ENCODE peak calls at places on chromosomes 5 and 9, in ten cellular contexts. Q, W, U, L, R, J, M, B, A and Z are unnamed samples. For H3K4me1, the result is how much of the 10 kb centered on the place peaks cover.

GRCh38 chr9:87950765-87951488 is 23.4 kb downstream of the CDK20 start:
- DNase-seq in Q (peak), W (no peak), U (peak), L (no peak), R (peak), J (peak), M (no peak), B (no peak), A (peak), Z (peak)

GRCh38 chr5:68149189-68149588 is 66.4 kb upstream of the PIK3R1 start:
- DNase-seq in Q (peak), W (no peak), U (no peak), L (no peak), R (peak), J (no peak), M (no peak), B (no peak), A (no peak), Z (peak)

GRCh38 chr9:87381050-87381711 is 116.5 kb upstream of the DAPK1 start:
- DNase-seq in Q (peak), W (no peak), U (no peak), L (no peak), R (no peak), J (no peak), M (no peak), B (no peak), A (peak), Z (no peak)

GRCh38 chr5:176780951-176781350 is 29.4 kb upstream of the UNC5A start:
- DNase-seq in Q (no peak), W (peak), U (no peak), L (no peak), R (no peak), J (no peak), M (peak), B (no peak), A (no peak), Z (no peak)

GRCh38 chr9:88418715-88419540 is 30.7 kb downstream of the SPIN1 start:
- DNase-seq in Q (peak), W (no peak), U (no peak), L (no peak), R (no peak), J (no peak), M (peak), B (no peak), A (peak), Z (no peak)

GRCh38 chr5:72314571-72315172 is 5.4 kb downstream of the MRPS27 start:
- DNase-seq in Q (peak), W (peak), U (no peak), L (no peak), R (no peak), J (peak), M (no peak), B (peak), A (peak), Z (peak)

GRCh38 chr5:72248352-72249032 is 71.5 kb downstream of the MRPS27 start:
- DNase-seq in Q (peak), W (peak), U (no peak), L (no peak), R (no peak), J (peak), M (no peak), B (peak), A (peak), Z (peak)

GRCh38 chr9:2016411-2017208 is 1.5 kb downstream of the SMARCA2 start:
- DNase-seq in Q (peak), W (peak), U (no peak), L (peak), R (peak), J (peak), M (peak), B (peak), A (peak), Z (peak)

GRCh38 chr5:119578937-119579336 is 50.4 kb upstream of the FAM170A start:
- DNase-seq in Q (peak), W (no peak), U (peak), L (no peak), R (peak), J (peak), M (peak), B (peak), A (peak), Z (peak)

GRCh38 chr5:41519801-41520200 is 9.4 kb upstream of the PLCXD3 start:
- DNase-seq in Q (peak), W (no peak), U (no peak), L (no peak), R (no peak), J (no peak), M (no peak), B (no peak), A (peak), Z (no peak)

GRCh38 chr5:119537704-119538103 is 85.4 kb downstream of the HSD17B4 start:
- DNase-seq in Q (peak), W (no peak), U (no peak), L (no peak), R (peak), J (no peak), M (no peak), B (no peak), A (peak), Z (no peak)

GRCh38 chr5:132090107-132090506 is 16.5 kb downstream of the CSF2 start:
- DNase-seq in Q (no peak), W (no peak), U (no peak), L (no peak), R (peak), J (no peak), M (no peak), B (no peak), A (peak), Z (no peak)

GRCh38 chr9:108831496-108832178 is 24.1 kb downstream of the ACTL7B start:
- DNase-seq in Q (no peak), W (no peak), U (no peak), L (no peak), R (no peak), J (no peak), M (no peak), B (no peak), A (no peak), Z (no peak)

GRCh38 chr5:147479949-147480348 is 29.9 kb downstream of the DPYSL3 start:
- DNase-seq in Q (no peak), W (no peak), U (no peak), L (no peak), R (no peak), J (no peak), M (peak), B (no peak), A (peak), Z (no peak)

GRCh38 chr5:158060216-158060615 is 201.3 kb upstream of the CLINT1 start:
- DNase-seq in Q (peak), W (no peak), U (no peak), L (no peak), R (no peak), J (no peak), M (no peak), B (no peak), A (no peak), Z (no peak)

GRCh38 chr9:83967083-83967482 is 12.9 kb downstream of the HNRNPK start:
- DNase-seq in Q (no peak), W (no peak), U (no peak), L (no peak), R (no peak), J (no peak), M (no peak), B (no peak), A (no peak), Z (no peak)

GRCh38 chr9:137787786-137788505 is 89.6 kb upstream of the CACNA1B start:
- DNase-seq in Q (no peak), W (no peak), U (no peak), L (no peak), R (no peak), J (no peak), M (no peak), B (no peak), A (no peak), Z (peak)

GRCh38 chr9:447230-448025 is 232.8 kb downstream of the DOCK8 start:
- DNase-seq in Q (peak), W (no peak), U (no peak), L (peak), R (peak), J (no peak), M (no peak), B (no peak), A (peak), Z (peak)

GRCh38 chr9:114001794-114002261 is 76.3 kb downstream of the AMBP start:
- DNase-seq in Q (no peak), W (no peak), U (no peak), L (no peak), R (no peak), J (no peak), M (no peak), B (no peak), A (no peak), Z (no peak)

GRCh38 chr5:33781286-33781685 is 110.5 kb downstream of the ADAMTS12 start:
- DNase-seq in Q (no peak), W (peak), U (no peak), L (no peak), R (no peak), J (no peak), M (no peak), B (no peak), A (peak), Z (no peak)

GRCh38 chr9:18700714-18701113 is 226.8 kb downstream of the ADAMTSL1 start:
- DNase-seq in Q (no peak), W (no peak), U (no peak), L (no peak), R (no peak), J (no peak), M (no peak), B (no peak), A (no peak), Z (no peak)

GRCh38 chr5:104513194-104513602 is 950.6 kb upstream of the NUDT12 start:
- DNase-seq in Q (peak), W (no peak), U (no peak), L (no peak), R (no peak), J (peak), M (no peak), B (no peak), A (peak), Z (no peak)

GRCh38 chr5:77645158-77645994 is 6.9 kb upstream of the OTP start:
- DNase-seq in Q (peak), W (no peak), U (no peak), L (no peak), R (peak), J (peak), M (peak), B (peak), A (peak), Z (no peak)

GRCh38 chr5:117431091-117431490 is 856.5 kb upstream of the SEMA6A start:
- DNase-seq in Q (no peak), W (no peak), U (no peak), L (no peak), R (no peak), J (no peak), M (no peak), B (no peak), A (no peak), Z (no peak)

GRCh38 chr5:90015584-90016018 is 394.0 kb downstream of the CETN3 start:
- DNase-seq in Q (peak), W (no peak), U (peak), L (no peak), R (peak), J (no peak), M (no peak), B (no peak), A (no peak), Z (no peak)

GRCh38 chr5:100904259-100904822 is 1.3 kb upstream of the ST8SIA4 start:
- DNase-seq in Q (peak), W (no peak), U (no peak), L (peak), R (peak), J (no peak), M (peak), B (no peak), A (peak), Z (peak)

GRCh38 chr5:35651002-35651756 is 33.5 kb downstream of the SPEF2 start:
- DNase-seq in Q (peak), W (no peak), U (peak), L (peak), R (peak), J (peak), M (peak), B (peak), A (peak), Z (peak)

GRCh38 chr5:64333891-64334290 is 168.2 kb downstream of the RNF180 start:
- DNase-seq in Q (no peak), W (no peak), U (no peak), L (no peak), R (no peak), J (no peak), M (no peak), B (no peak), A (no peak), Z (no peak)

GRCh38 chr9:15416880-15417279 is 5.8 kb upstream of the SNAPC3 start:
- DNase-seq in Q (peak), W (no peak), U (peak), L (peak), R (no peak), J (no peak), M (peak), B (peak), A (peak), Z (peak)

GRCh38 chr5:60355181-60355580 is 344.8 kb downstream of the DEPDC1B start:
- DNase-seq in Q (no peak), W (no peak), U (no peak), L (no peak), R (no peak), J (no peak), M (no peak), B (no peak), A (no peak), Z (peak)

GRCh38 chr9:81590688-81591087 is 98.7 kb downstream of the TLE1 start:
- DNase-seq in Q (no peak), W (no peak), U (no peak), L (no peak), R (no peak), J (no peak), M (no peak), B (no peak), A (no peak), Z (no peak)

GRCh38 chr9:81588148-81588874 is 101.0 kb downstream of the TLE1 start:
- DNase-seq in Q (peak), W (no peak), U (no peak), L (no peak), R (no peak), J (no peak), M (no peak), B (peak), A (peak), Z (peak)

GRCh38 chr9:81591791-81592190 is 97.6 kb downstream of the TLE1 start:
- DNase-seq in Q (no peak), W (no peak), U (no peak), L (no peak), R (no peak), J (no peak), M (no peak), B (no peak), A (no peak), Z (no peak)

GRCh38 chr9:81589392-81589791 is 100.0 kb downstream of the TLE1 start:
- DNase-seq in Q (no peak), W (no peak), U (no peak), L (no peak), R (no peak), J (no peak), M (no peak), B (no peak), A (no peak), Z (no peak)

GRCh38 chr9:81589819-81590218 is 99.5 kb downstream of the TLE1 start:
- DNase-seq in Q (no peak), W (no peak), U (no peak), L (no peak), R (no peak), J (no peak), M (no peak), B (no peak), A (no peak), Z (no peak)
- H3K4me1 ChIP-seq in Q (under half), W (under half), U (under half), L (under half), R (under half), J (under half), M (under half), B (under half), A (half or more), Z (under half)

GRCh38 chr9:121178676-121179372 is 22.8 kb downstream of the RAB14 start:
- DNase-seq in Q (peak), W (no peak), U (no peak), L (no peak), R (no peak), J (no peak), M (no peak), B (no peak), A (no peak), Z (peak)
- H3K4me1 ChIP-seq in Q (under half), W (under half), U (under half), L (under half), R (under half), J (under half), M (under half), B (under half), A (under half), Z (under half)

DNA sequence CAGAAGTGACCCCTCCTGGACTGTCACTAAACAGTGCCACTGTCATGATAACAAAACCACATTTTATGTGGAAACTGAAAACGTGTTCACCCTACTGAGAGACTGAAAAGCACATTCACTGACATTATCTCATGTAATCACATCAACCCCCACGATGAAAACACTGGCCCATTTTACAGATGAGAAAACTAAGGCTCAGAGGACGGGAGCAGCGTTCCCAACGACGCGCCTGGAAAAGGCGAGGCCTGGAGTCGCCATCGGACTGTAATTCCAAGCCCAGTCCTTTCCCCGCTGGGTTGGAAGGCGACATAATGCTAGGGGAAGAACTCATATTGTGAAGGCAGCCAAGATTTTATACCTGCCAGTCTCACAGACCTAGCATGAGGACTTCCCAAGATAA is 140.0 kb downstream of the ADAMTS2 start:
- DNase-seq in Q (no peak), W (no peak), U (no peak), L (no peak), R (no peak), J (no peak), M (no peak), B (no peak), A (no peak), Z (no peak)
- H3K4me1 ChIP-seq in Q (under half), W (under half), U (under half), L (under half), R (under half), J (under half), M (under half), B (under half), A (under half), Z (under half)

GRCh38 chr5:172901012-172901780 is 58.0 kb upstream of the RPL26L1 start:
- DNase-seq in Q (peak), W (peak), U (no peak), L (no peak), R (no peak), J (no peak), M (no peak), B (peak), A (peak), Z (no peak)
- H3K4me1 ChIP-seq in Q (half or more), W (half or more), U (under half), L (under half), R (under half), J (under half), M (under half), B (half or more), A (half or more), Z (under half)

GRCh38 chr9:136093995-136094881 is 851 bp downstream of the NACC2 start:
- DNase-seq in Q (peak), W (peak), U (no peak), L (peak), R (no peak), J (peak), M (no peak), B (peak), A (peak), Z (peak)

GRCh38 chr9:136091582-136092352 is 3.3 kb downstream of the NACC2 start:
- DNase-seq in Q (no peak), W (peak), U (no peak), L (no peak), R (no peak), J (no peak), M (no peak), B (no peak), A (no peak), Z (no peak)

GRCh38 chr9:136093331-136093986 is 1.6 kb downstream of the NACC2 start:
- DNase-seq in Q (peak), W (peak), U (no peak), L (no peak), R (no peak), J (no peak), M (no peak), B (no peak), A (peak), Z (peak)

GRCh38 chr9:136092353-136092650 is 2.8 kb downstream of the NACC2 start:
- DNase-seq in Q (no peak), W (peak), U (no peak), L (no peak), R (no peak), J (no peak), M (no peak), B (no peak), A (no peak), Z (no peak)

GRCh38 chr9:136092741-136093140 is 2.3 kb downstream of the NACC2 start:
- DNase-seq in Q (no peak), W (peak), U (no peak), L (no peak), R (no peak), J (no peak), M (no peak), B (no peak), A (no peak), Z (no peak)
- H3K4me1 ChIP-seq in Q (under half), W (half or more), U (half or more), L (under half), R (under half), J (under half), M (under half), B (under half), A (half or more), Z (under half)

GRCh38 chr5:140111043-140111858 is 2.7 kb upstream of the PURA start:
- DNase-seq in Q (no peak), W (no peak), U (no peak), L (no peak), R (no peak), J (peak), M (peak), B (no peak), A (no peak), Z (no peak)
- H3K4me1 ChIP-seq in Q (under half), W (under half), U (under half), L (half or more), R (under half), J (under half), M (under half), B (under half), A (under half), Z (under half)

GRCh38 chr9:3954950-3955670 is 344.8 kb downstream of the GLIS3 start:
- DNase-seq in Q (peak), W (no peak), U (peak), L (no peak), R (no peak), J (peak), M (no peak), B (no peak), A (no peak), Z (peak)
- H3K4me1 ChIP-seq in Q (under half), W (under half), U (under half), L (under half), R (under half), J (half or more), M (under half), B (under half), A (under half), Z (under half)